ENCODE peak calls at places on chromosome 9, in five cellular contexts. V is hepatocyte, J is dorsolateral prefrontal cortex, O is astrocyte of the cerebellum, M is epithelial cell of esophagus. S is an unnamed sample.
A peak's percentile ranks its signal among the peaks of the same experiment; 100 is the strongest.

GRCh38 chr9:33452828-33453271 is 5.5 kb upstream of the AQP3 start:
- DNase-seq in M (peak; percentile 98), V (peak; percentile 89), O (peak; percentile 45), J (no peak), S (no peak)

GRCh38 chr9:34502471-34503335 is 20.1 kb downstream of the ENHO start:
- DNase-seq in O (no peak), J (no peak), M (no peak), V (no peak), S (no peak)

GRCh38 chr9:114120192-114121014 is 21.3 kb upstream of the KIF12 start:
- DNase-seq in M (no peak), J (no peak), O (no peak), V (no peak), S (no peak)

GRCh38 chr9:16505159-16505558 is 365.3 kb downstream of the BNC2 start:
- DNase-seq in J (no peak), M (no peak), O (no peak), V (peak; percentile 24), S (no peak)

GRCh38 chr9:121156263-121156731 is 45.4 kb downstream of the RAB14 start:
- DNase-seq in O (peak; percentile 84), M (peak; percentile 92), V (no peak), J (no peak), S (no peak)

GRCh38 chr9:134229466-134230091 is 65.2 kb upstream of the RNU6ATAC start:
- DNase-seq in M (no peak), J (no peak), V (no peak), O (no peak), S (no peak)

GRCh38 chr9:5470122-5470521 is 19.8 kb downstream of the CD274 start:
- DNase-seq in V (no peak), O (no peak), J (no peak), M (no peak), S (no peak)

GRCh38 chr9:89498845-89499480 is 1.1 kb upstream of the SEMA4D start:
- DNase-seq in J (no peak), M (no peak), O (no peak), V (no peak), S (no peak)

GRCh38 chr9:6779417-6780241 is 21.9 kb downstream of the KDM4C start:
- DNase-seq in J (no peak), V (peak; percentile 39), M (no peak), O (no peak), S (no peak)

GRCh38 chr9:117095116-117095515 is 319.7 kb downstream of the ASTN2 start:
- DNase-seq in V (no peak), O (no peak), M (no peak), J (no peak), S (no peak)

GRCh38 chr9:89996717-89997116 is 391.9 kb downstream of the GADD45G start:
- DNase-seq in V (peak; percentile 45), M (peak; percentile 20), O (no peak), J (no peak), S (no peak)

GRCh38 chr9:90307177-90307833 is 335.3 kb downstream of the DIRAS2 start:
- DNase-seq in O (peak; percentile 68), M (no peak), V (peak; percentile 48), J (no peak), S (no peak)

GRCh38 chr9:82152181-82152580 is 163.6 kb downstream of the SPATA31D1 start:
- DNase-seq in O (peak; percentile 54), M (peak; percentile 56), J (no peak), V (no peak), S (no peak)

GRCh38 chr9:18195223-18195622 is 278.7 kb upstream of the ADAMTSL1 start:
- DNase-seq in O (no peak), V (no peak), J (no peak), M (no peak), S (no peak)

GRCh38 chr9:137724114-137724445 is 105.3 kb downstream of the EHMT1 start:
- DNase-seq in M (peak; percentile 54), O (no peak), J (no peak), V (peak; percentile 63), S (no peak)

GRCh38 chr9:14437336-14438231 is 123.6 kb upstream of the NFIB start:
- DNase-seq in V (peak; percentile 38), M (peak; percentile 45), O (no peak), J (peak; percentile 53), S (no peak)

GRCh38 chr9:69919461-69920061 is 98.9 kb downstream of the CFAP95 start:
- DNase-seq in O (peak; percentile 56), M (peak; percentile 61), V (peak; percentile 77), J (no peak), S (no peak)

GRCh38 chr9:111622626-111623025 is 8.5 kb upstream of the DNAJC25 start:
- DNase-seq in O (no peak), M (peak; percentile 78), J (no peak), V (no peak), S (peak; percentile 66)

GRCh38 chr9:7071916-7072315 is 314.1 kb downstream of the KDM4C start:
- DNase-seq in O (no peak), J (no peak), M (no peak), V (no peak), S (no peak)

GRCh38 chr9:114153761-114154596 is 1.4 kb upstream of the COL27A1 start:
- DNase-seq in O (no peak), J (no peak), V (peak; percentile 79), M (peak; percentile 37), S (no peak)

DNA sequence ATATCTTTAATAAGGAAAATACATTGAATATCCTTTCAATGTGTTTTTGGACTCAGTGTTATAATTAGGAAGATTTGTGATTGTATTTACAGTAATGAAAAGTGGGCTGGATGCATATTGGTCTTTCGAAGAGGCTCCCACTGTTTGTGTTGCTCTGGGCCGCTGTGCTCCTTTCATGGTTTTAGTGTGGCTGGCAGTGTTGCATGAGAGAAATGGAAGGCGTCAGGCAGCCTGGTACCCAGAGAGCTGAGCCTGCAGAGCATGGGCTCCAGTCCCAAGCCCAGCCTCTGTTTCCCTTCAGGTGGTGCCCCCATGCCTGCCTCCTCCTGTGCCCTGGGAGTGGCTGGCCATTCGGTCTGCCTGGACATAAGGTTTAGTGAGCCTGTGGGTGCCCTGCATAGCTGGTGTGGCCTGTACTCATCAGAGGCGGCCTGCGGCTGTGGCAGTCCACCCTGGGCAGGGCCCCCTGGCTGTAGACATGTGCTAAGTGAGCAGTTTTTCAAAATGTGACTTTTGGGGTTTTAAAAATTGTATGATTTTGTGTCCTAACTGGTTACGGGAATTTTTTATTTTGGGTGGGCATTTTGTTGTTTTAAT is 27.4 kb upstream of the FAM120AOS start:
- DNase-seq in V (no peak), M (no peak), J (no peak), O (no peak), S (no peak)
- TF ChIP-seq CTCF in V (no peak), M (no peak), J (no peak), O (peak; percentile 16), S (peak; percentile 47)

GRCh38 chr9:35732185-35733108 is at the start of the genes CREB3 and TLN1:
- DNase-seq in M (peak; percentile 99), O (peak; percentile 97), J (peak; percentile 99), V (peak; percentile 98), S (peak; percentile 99)
- TF ChIP-seq CTCF in M (no peak), O (no peak), J (peak; percentile 42), V (no peak), S (no peak)

DNA sequence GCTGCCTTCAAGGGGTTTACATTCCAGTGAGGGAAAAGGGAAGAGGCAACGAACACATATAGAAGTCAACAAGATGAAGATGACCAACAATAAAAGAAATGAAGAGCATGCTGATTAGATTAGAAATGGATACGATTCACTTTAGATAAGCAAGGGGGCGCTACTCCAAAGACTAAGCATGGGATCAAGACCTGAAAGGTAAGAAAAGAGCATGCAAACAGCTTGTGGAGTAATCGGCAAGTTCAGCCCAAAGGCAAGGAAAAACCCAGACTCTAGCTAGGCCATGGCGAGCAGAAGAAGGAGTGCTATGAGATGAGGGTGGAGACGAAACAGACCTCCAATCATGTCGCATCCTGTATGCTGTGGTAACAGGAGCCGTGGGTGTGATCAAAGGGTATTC is 124.4 kb downstream of the FANCC start:
- DNase-seq in J (no peak), M (no peak), V (no peak), O (no peak), S (no peak)
- TF ChIP-seq CTCF in J (no peak), M (no peak), V (no peak), O (no peak), S (no peak)

GRCh38 chr9:109861499-109861898 is 81.5 kb downstream of the PALM2AKAP2 start:
- DNase-seq in J (no peak), O (no peak), V (no peak), M (no peak), S (no peak)

GRCh38 chr9:109861918-109862317 is 81.9 kb downstream of the PALM2AKAP2 start:
- DNase-seq in O (no peak), V (no peak), J (no peak), M (no peak), S (no peak)

GRCh38 chr9:109857337-109857736 is 77.3 kb downstream of the PALM2AKAP2 start:
- DNase-seq in V (no peak), M (no peak), J (no peak), O (peak; percentile 9), S (no peak)

GRCh38 chr9:109856785-109857184 is 76.8 kb downstream of the PALM2AKAP2 start:
- DNase-seq in V (no peak), J (peak; percentile 89), O (no peak), M (no peak), S (peak; percentile 86)

GRCh38 chr9:109859447-109859846 is 79.4 kb downstream of the PALM2AKAP2 start:
- DNase-seq in M (no peak), V (no peak), O (no peak), J (no peak), S (no peak)
- TF ChIP-seq CTCF in M (peak; percentile 45), V (peak; percentile 10), O (peak; percentile 26), J (peak; percentile 35), S (no peak)

DNA sequence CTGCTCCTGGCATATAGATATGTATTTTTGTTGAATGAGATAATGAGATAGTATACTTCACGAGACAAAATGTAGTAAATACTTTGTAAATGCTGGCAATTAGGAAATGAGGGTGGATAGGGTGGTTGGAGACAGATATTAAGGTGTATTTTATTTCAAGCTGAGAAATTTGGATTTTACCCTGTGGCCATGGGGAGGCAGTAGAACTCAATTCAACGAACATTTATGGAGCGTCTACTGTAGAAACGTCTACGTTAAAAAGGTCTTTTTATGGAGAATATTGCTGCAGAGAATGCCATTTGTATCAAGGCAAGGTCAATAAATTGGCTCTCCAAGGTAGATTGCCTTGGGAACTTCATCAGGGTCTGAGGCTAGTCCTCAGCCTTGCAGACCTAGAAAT is 21.5 kb upstream of the RALGPS1 start:
- DNase-seq in V (no peak), O (no peak), M (no peak), J (no peak), S (no peak)
- TF ChIP-seq CTCF in V (peak; percentile 39), O (peak; percentile 18), M (peak; percentile 14), J (peak; percentile 54), S (no peak)

GRCh38 chr9:1732670-1733069 is 282.5 kb upstream of the SMARCA2 start:
- DNase-seq in J (no peak), O (no peak), V (no peak), M (peak; percentile 41), S (no peak)
- TF ChIP-seq CTCF in J (no peak), O (no peak), V (no peak), M (peak; percentile 60), S (no peak)

GRCh38 chr9:86639899-86640379 is 285.7 kb upstream of the TUT7 start:
- DNase-seq in M (no peak), J (no peak), O (no peak), V (peak; percentile 45), S (no peak)
- TF ChIP-seq CTCF in M (peak; percentile 11), J (no peak), O (no peak), V (no peak), S (no peak)

S was measured in right atrium auricular region.